ENCODE peak calls at places on chromosomes 16 and 17, in nine cellular contexts. I is fibroblast of mammary gland, T is BE2C, K is fibroblast of the aortic adventitia, Y is breast epithelium, G is AG04449, A is astrocyte of the spinal cord, B is neural progenitor cell, L is transverse colon. X is an unnamed sample.

GRCh38 chr17:17722906-17723353 is 41.7 kb downstream of the RAI1 start:
- DNase-seq in I (no peak), T (no peak), K (no peak), Y (no peak), G (no peak), A (no peak), B (no peak), L (no peak), X (no peak)

GRCh38 chr16:15466886-15467781 is 32.7 kb downstream of the BMERB1 start:
- DNase-seq in I (peak; percentile 37), T (no peak), K (peak; percentile 36), Y (no peak), G (no peak), A (no peak), B (no peak), L (no peak), X (no peak)

GRCh38 chr17:28718990-28719433 is 773 bp upstream of the RPL23A start:
- DNase-seq in I (no peak), T (no peak), K (no peak), Y (no peak), G (no peak), A (no peak), B (no peak), L (no peak), X (no peak)

GRCh38 chr16:77273-77806 is 685 bp upstream of the MPG start:
- DNase-seq in I (peak; percentile 79), T (peak; percentile 60), K (peak; percentile 78), Y (no peak), G (no peak), A (peak; percentile 54), B (peak; percentile 77), L (peak; percentile 54), X (no peak)

GRCh38 chr16:87575027-87575804 is 27.1 kb upstream of the JPH3 start:
- DNase-seq in I (no peak), T (no peak), K (no peak), Y (no peak), G (no peak), A (no peak), B (peak; percentile 66), L (no peak), X (no peak)

GRCh38 chr17:48314716-48315115 is 115.3 kb downstream of the SKAP1 start:
- DNase-seq in I (no peak), T (no peak), K (no peak), Y (no peak), G (no peak), A (no peak), B (no peak), L (no peak), X (no peak)

GRCh38 chr17:40433551-40434384 is 9.5 kb upstream of the IGFBP4 start:
- DNase-seq in I (no peak), T (peak; percentile 56), K (peak; percentile 19), Y (no peak), G (no peak), A (no peak), B (peak; percentile 72), L (no peak), X (no peak)

GRCh38 chr16:49608801-49609200 is 235.2 kb downstream of the C16orf78 start:
- DNase-seq in I (peak; percentile 74), T (peak; percentile 68), K (peak; percentile 74), Y (no peak), G (peak; percentile 33), A (peak; percentile 81), B (peak; percentile 53), L (no peak), X (no peak)

GRCh38 chr16:87278191-87279093 is 38.8 kb downstream of the C16orf95 start:
- DNase-seq in I (peak; percentile 74), T (peak; percentile 74), K (peak; percentile 85), Y (peak; percentile 54), G (peak; percentile 31), A (peak; percentile 84), B (peak; percentile 89), L (peak; percentile 75), X (no peak)

DNA sequence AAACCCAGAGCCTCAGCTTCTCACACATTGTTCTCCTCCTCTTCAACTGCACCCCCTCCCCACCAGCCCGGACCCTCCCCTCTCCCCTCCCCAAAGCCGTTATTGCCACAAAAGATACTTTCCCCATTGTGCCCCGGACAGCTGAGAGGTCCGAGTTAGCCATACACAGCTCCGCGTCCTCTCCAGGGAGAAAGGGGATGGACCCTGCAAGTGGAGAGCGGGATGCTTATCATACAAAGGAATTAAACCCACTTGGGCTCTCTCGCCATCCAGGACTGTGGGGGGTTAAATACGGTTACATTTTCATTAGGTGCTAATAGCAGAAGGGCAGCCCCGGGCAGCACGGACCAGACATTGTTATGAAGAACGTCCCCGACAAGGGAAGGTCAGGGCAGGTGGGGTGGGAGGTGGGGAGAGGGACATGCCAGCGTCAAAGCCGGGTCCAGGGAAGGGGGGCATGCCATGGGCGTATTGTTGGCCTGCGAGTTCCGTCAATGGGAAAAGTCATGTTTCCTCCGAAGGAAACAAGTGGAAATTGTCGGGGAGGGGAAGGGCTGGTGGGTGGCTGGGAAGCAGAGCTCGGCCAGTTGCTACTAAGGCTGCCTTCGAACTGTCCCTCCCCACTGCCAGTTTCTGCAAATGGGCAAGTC is 99.1 kb downstream of the SOX9 start:
- DNase-seq in I (no peak), T (no peak), K (no peak), Y (no peak), G (no peak), A (no peak), B (no peak), L (no peak), X (no peak)
- H3K4me3 ChIP-seq in I (no peak overlapping the region), T (peak overlapping the region; percentile 49), K (no peak overlapping the region), Y (no peak overlapping the region), G (no peak overlapping the region), A (peak overlapping the region; percentile 8), B (peak overlapping the region; percentile 51), L (no peak overlapping the region), X (peak overlapping the region; percentile 29)

DNA sequence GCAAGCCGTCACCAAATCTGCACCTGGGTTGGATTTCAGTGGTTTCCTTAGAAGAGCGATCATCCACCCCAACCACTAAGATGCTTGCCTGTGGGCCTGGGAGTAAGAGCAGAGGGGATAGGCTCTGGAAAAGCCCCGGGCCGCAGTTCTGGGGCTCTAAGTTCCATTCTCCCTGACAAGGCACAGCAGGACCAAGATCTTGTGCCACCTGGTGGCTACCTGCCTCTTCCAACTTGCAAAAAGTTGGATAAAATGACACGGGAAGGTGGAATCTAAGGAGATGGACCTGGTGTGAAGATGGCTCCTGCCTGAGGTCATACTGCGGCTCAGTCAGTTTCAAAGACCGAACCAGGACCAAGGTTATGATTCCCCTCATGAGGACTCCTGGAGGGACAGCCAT is 42.3 kb downstream of the ABCC12 start:
- DNase-seq in I (no peak), T (no peak), K (no peak), Y (no peak), G (no peak), A (no peak), B (peak; percentile 29), L (no peak), X (no peak)
- TF ChIP-seq CTCF in I (no peak), T (no peak), K (no peak), Y (no peak), G (peak; percentile 2), A (no peak), B (peak; percentile 33), L (no peak), X (peak; percentile 46)

DNA sequence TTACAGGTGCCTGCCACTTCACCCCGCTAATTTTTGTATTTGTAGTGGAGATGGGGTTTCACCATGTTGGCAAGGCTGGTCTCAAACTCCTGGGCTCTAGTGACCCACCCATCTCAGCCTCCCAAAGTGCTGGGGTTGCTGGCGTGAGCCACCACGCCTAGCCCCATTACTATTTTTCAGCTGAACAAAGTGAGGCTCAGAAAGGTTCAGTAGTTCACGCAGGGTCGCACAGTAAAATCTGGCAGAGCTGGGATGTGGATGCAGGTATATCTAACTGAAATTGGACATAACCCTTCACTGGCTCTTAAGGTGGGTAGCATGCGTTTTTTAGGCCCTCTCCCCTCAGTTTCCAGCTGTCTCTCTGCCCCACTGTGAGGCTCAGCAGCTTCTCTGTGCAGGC is 7.2 kb downstream of the AQP8 start:
- DNase-seq in I (no peak), T (no peak), K (no peak), Y (no peak), G (no peak), A (no peak), B (no peak), L (no peak), X (no peak)
- H3K4me3 ChIP-seq in I (no peak overlapping the region), T (no peak overlapping the region), K (no peak overlapping the region), Y (no peak overlapping the region), G (no peak overlapping the region), A (no peak overlapping the region), B (no peak overlapping the region), L (no peak overlapping the region), X (no peak overlapping the region)

GRCh38 chr16:3830625-3831254 is 49.8 kb downstream of the CREBBP start:
- DNase-seq in I (no peak), T (no peak), K (no peak), Y (no peak), G (no peak), A (no peak), B (no peak), L (no peak), X (no peak)
- TF ChIP-seq CTCF in I (no peak), T (no peak), K (no peak), Y (no peak), G (no peak), A (no peak), B (no peak), L (no peak), X (no peak)

GRCh38 chr17:36807496-36808180 is 129.6 kb upstream of the LHX1 start:
- DNase-seq in I (no peak), T (no peak), K (no peak), Y (no peak), G (no peak), A (no peak), B (peak; percentile 16), L (no peak), X (no peak)
- H3K4me3 ChIP-seq in I (no peak overlapping the region), T (peak overlapping the region; percentile 58), K (no peak overlapping the region), Y (no peak overlapping the region), G (no peak overlapping the region), A (no peak overlapping the region), B (peak overlapping the region; percentile 50), L (no peak overlapping the region), X (no peak overlapping the region)

GRCh38 chr17:4739122-4740024 is at the start of the genes CXCL16 and ZMYND15:
- DNase-seq in I (peak; percentile 26), T (peak; percentile 11), K (peak; percentile 33), Y (peak; percentile 63), G (no peak), A (peak; percentile 28), B (peak; percentile 61), L (peak; percentile 83), X (no peak)
- TF ChIP-seq CTCF in I (no peak), T (no peak), K (no peak), Y (no peak), G (no peak), A (no peak), B (no peak), L (no peak), X (no peak)